ENCODE peak calls at places on chromosomes 12 and 14, in nine cellular contexts. E, A, B, K, Y, R, W, X and Z are unnamed samples.

GRCh38 chr14:35335388-35336092 is 43.4 kb downstream of the PSMA6 start:
- DNase-seq in B (no peak), R (no peak), A (peak; percentile 78), K (peak; percentile 68), W (no peak), X (no peak), E (no peak), Y (no peak), Z (no peak)

GRCh38 chr14:90503582-90503981 is 106.8 kb downstream of the CALM1 start:
- DNase-seq in R (no peak), B (no peak), E (no peak), K (peak; percentile 27), W (no peak), X (no peak), A (no peak), Y (no peak), Z (no peak)

GRCh38 chr14:57833304-57833703 is 32.6 kb downstream of the SLC35F4 start:
- DNase-seq in B (no peak), R (no peak), X (no peak), Y (no peak), W (no peak), E (no peak), K (peak; percentile 50), A (peak; percentile 88), Z (peak; percentile 46)

GRCh38 chr14:61098711-61099110 is 117.7 kb downstream of the SLC38A6 start:
- DNase-seq in K (no peak), W (no peak), X (no peak), A (no peak), E (no peak), Y (no peak), R (no peak), B (no peak), Z (no peak)

GRCh38 chr12:104420868-104421267 is 35.9 kb upstream of the CHST11 start:
- DNase-seq in B (no peak), W (no peak), X (no peak), K (no peak), E (no peak), R (no peak), Y (no peak), A (no peak), Z (no peak)

GRCh38 chr12:44812062-44812461 is 64.1 kb downstream of the NELL2 start:
- DNase-seq in K (no peak), X (peak; percentile 32), R (no peak), A (no peak), E (no peak), Y (no peak), W (peak; percentile 50), B (no peak), Z (no peak)

GRCh38 chr14:96261053-96261452 is 5.0 kb downstream of the BDKRB1 start:
- DNase-seq in W (no peak), B (no peak), X (no peak), E (no peak), Y (no peak), R (no peak), A (peak; percentile 16), K (no peak), Z (no peak)

GRCh38 chr14:101932668-101933067 is 31.7 kb upstream of the DYNC1H1 start:
- DNase-seq in Y (no peak), W (no peak), R (no peak), B (no peak), X (no peak), E (no peak), A (no peak), K (peak; percentile 4), Z (no peak)

GRCh38 chr12:120903818-120904773 is at the start of gene SPPL3:
- DNase-seq in B (peak; percentile 88), K (peak; percentile 96), E (peak; percentile 93), Y (peak; percentile 43), X (peak; percentile 93), R (peak; percentile 92), A (peak; percentile 76), W (peak; percentile 92), Z (peak; percentile 46)

GRCh38 chr12:120909633-120910318 is 5.6 kb upstream of the SPPL3 start:
- DNase-seq in W (no peak), Y (no peak), R (no peak), B (no peak), X (no peak), K (no peak), E (no peak), A (no peak), Z (no peak)

GRCh38 chr12:120903382-120903817 is 758 bp downstream of the SPPL3 start:
- DNase-seq in A (peak; percentile 76), E (peak; percentile 64), K (peak; percentile 79), X (peak; percentile 79), Y (peak; percentile 48), W (peak; percentile 58), B (peak; percentile 18), R (peak; percentile 73), Z (peak; percentile 15)

GRCh38 chr12:120902846-120903381 is 1.2 kb downstream of the SPPL3 start:
- DNase-seq in X (no peak), Y (no peak), W (no peak), E (no peak), B (no peak), R (no peak), A (no peak), K (no peak), Z (no peak)

GRCh38 chr12:120905856-120906384 is 1.8 kb upstream of the SPPL3 start:
- DNase-seq in W (no peak), Y (no peak), A (no peak), R (no peak), X (no peak), K (no peak), B (no peak), E (no peak), Z (no peak)
- H3K4me1 ChIP-seq in W (peaks cover 14% of the 10 kb centered on the region), Y (peaks cover 3% of the 10 kb centered on the region), A (peaks cover 8% of the 10 kb centered on the region), R (peaks cover 12% of the 10 kb centered on the region), X (peaks cover 12% of the 10 kb centered on the region), K (peaks cover 28% of the 10 kb centered on the region), B (peaks cover 3% of the 10 kb centered on the region), E (peaks cover 14% of the 10 kb centered on the region), Z (peaks cover 14% of the 10 kb centered on the region)

DNA sequence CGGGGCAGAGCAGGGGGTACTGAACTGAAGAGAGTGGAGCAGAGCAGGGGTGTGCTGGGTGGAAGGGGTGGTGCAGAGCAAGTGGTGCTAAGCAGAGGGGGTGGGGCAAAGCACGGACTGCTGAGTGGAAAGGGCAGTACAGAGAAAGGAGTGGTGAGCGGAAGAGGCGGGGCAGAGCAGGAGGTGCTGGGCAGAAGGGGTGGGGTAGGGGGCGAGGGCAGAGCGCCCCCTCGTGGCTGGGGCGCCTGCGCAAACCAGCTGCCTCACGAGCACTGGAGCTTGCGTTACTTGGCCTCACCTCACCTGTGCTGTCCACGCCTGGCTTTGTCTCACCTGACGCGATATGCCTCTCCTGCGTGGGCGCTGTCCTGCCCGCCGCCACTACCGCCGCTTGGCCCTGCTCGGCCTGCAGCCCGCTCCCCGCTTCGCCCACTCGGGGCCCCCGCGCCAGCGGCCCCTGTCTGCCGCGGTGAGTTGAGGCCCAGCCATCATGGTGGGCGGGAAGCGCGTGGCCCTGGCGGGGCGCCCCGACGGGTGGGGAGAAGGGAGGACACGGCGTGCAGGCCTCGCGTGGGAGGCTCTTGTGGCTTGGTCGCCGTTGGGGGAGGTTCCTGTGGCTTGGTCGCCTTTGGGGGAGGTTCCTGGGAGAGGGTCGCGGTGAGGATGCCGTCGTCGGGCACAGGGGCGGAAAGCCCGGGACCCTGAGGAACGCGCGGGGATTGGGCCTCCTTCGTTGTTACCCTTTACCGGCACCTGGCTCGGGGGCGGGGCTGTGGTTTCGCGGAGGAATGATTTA is at the start of gene COX8C:
- DNase-seq in W (no peak), Y (no peak), A (peak; percentile 53), X (no peak), R (no peak), E (no peak), B (no peak), K (no peak), Z (no peak)
- H3K27ac ChIP-seq in W (no peak within 1 kb of the TSS), Y (no peak within 1 kb of the TSS), A (no peak within 1 kb of the TSS), X (no peak within 1 kb of the TSS), R (no peak within 1 kb of the TSS), E (no peak within 1 kb of the TSS), B (no peak within 1 kb of the TSS), K (no peak within 1 kb of the TSS), Z (no peak within 1 kb of the TSS)

GRCh38 chr12:124685689-124685993 is 118.2 kb upstream of the NCOR2 start:
- DNase-seq in W (no peak), R (no peak), X (no peak), Y (no peak), K (no peak), B (no peak), E (no peak), A (no peak), Z (no peak)
- H3K4me1 ChIP-seq in W (peaks cover 11% of the 10 kb centered on the region), R (no peaks in the 10 kb centered on the region), X (peaks cover 5% of the 10 kb centered on the region), Y (peaks cover 22% of the 10 kb centered on the region), K (peaks cover 43% of the 10 kb centered on the region), B (peaks cover 33% of the 10 kb centered on the region), E (peaks cover 47% of the 10 kb centered on the region), A (peaks cover 50% of the 10 kb centered on the region), Z (peaks cover 33% of the 10 kb centered on the region)

GRCh38 chr12:47507221-47507620 is 198.6 kb downstream of the RPAP3 start:
- DNase-seq in B (no peak), W (no peak), E (no peak), K (no peak), X (no peak), A (no peak), R (no peak), Y (no peak), Z (no peak)

GRCh38 chr12:47504775-47505446 is 200.9 kb downstream of the RPAP3 start:
- DNase-seq in W (no peak), B (no peak), X (no peak), K (no peak), Y (no peak), A (no peak), E (no peak), R (no peak), Z (no peak)

GRCh38 chr12:47509398-47509851 is 196.4 kb downstream of the RPAP3 start:
- DNase-seq in X (no peak), A (no peak), Y (no peak), K (no peak), E (no peak), B (no peak), W (no peak), R (peak; percentile 38), Z (no peak)
- H3K27ac ChIP-seq in X (no peak overlapping the region), A (peak overlapping the region; percentile 59), Y (no peak overlapping the region), K (no peak overlapping the region), E (no peak overlapping the region), B (no peak overlapping the region), W (no peak overlapping the region), R (no peak overlapping the region), Z (peak overlapping the region; percentile 68)

DNA sequence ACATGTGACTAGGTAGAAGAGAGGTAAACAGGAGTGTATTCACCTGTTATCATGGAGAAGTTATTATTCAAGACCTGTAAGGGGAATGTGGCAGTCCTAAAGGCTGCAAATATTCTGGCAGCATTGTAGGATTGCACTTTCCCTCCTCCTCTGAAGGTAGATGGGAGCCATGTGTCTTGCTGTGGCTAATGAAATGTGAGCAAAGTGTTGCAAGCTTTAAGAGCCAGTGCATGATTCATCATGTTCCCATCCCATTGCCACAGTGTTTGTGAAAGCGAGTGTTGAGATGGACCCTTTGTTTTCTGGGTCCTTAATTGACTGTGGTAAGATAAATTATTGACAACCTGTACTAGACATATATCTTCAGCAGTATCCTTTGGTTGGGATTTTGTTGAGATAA is 128.7 kb downstream of the RGS6 start:
- DNase-seq in Y (no peak), K (no peak), B (no peak), R (no peak), E (no peak), A (no peak), W (no peak), X (no peak), Z (no peak)
- H3K4me1 ChIP-seq in Y (no peaks in the 10 kb centered on the region), K (no peaks in the 10 kb centered on the region), B (no peaks in the 10 kb centered on the region), R (no peaks in the 10 kb centered on the region), E (no peaks in the 10 kb centered on the region), A (no peaks in the 10 kb centered on the region), W (no peaks in the 10 kb centered on the region), X (no peaks in the 10 kb centered on the region), Z (no peaks in the 10 kb centered on the region)

GRCh38 chr14:24401810-24402702 is 3.3 kb downstream of the NYNRIN start:
- DNase-seq in Y (no peak), W (no peak), K (no peak), E (no peak), R (no peak), B (no peak), A (no peak), X (no peak), Z (no peak)
- H3K27ac ChIP-seq in Y (no peak overlapping the region), W (no peak overlapping the region), K (no peak overlapping the region), E (no peak overlapping the region), R (peak overlapping the region; percentile 56), B (no peak overlapping the region), A (no peak overlapping the region), X (no peak overlapping the region), Z (no peak overlapping the region)